ENCODE peak calls at places on chromosomes 11 and 22, in seven cellular contexts. H, V, O, I, D, Q and U are unnamed samples.

GRCh38 chr11:11864332-11864731 is 22.6 kb downstream of the USP47 start:
- DNase-seq in Q (no peak), O (no peak), V (no peak), H (no peak), D (no peak), I (no peak), U (no peak)

GRCh38 chr22:30301995-30302809 is 12.9 kb upstream of the CASTOR1 start:
- DNase-seq in Q (peak; percentile 77), O (peak; percentile 51), D (no peak), H (no peak), I (no peak), V (peak; percentile 52), U (peak; percentile 71)

GRCh38 chr11:73996161-73996747 is 12.6 kb downstream of the UCP3 start:
- DNase-seq in H (no peak), D (no peak), Q (no peak), O (no peak), I (no peak), V (no peak), U (no peak)

GRCh38 chr11:61077936-61078335 is 24.4 kb upstream of the CD5 start:
- DNase-seq in Q (no peak), V (no peak), D (no peak), I (no peak), O (no peak), H (peak; percentile 7), U (no peak)

GRCh38 chr11:77207019-77207485 is 79.0 kb downstream of the MYO7A start:
- DNase-seq in I (peak; percentile 39), D (no peak), Q (no peak), H (no peak), O (no peak), V (no peak), U (peak; percentile 60)

GRCh38 chr11:68040957-68041591 is 2.2 kb downstream of the TCIRG1 start:
- DNase-seq in O (no peak), V (no peak), I (no peak), H (no peak), D (no peak), Q (no peak), U (peak; percentile 65)

GRCh38 chr11:81644239-81644840 is 1089.3 kb downstream of the FAM181B start:
- DNase-seq in I (peak; percentile 77), O (peak; percentile 0), Q (peak; percentile 58), H (peak; percentile 54), V (peak; percentile 1), D (peak; percentile 2), U (no peak)

GRCh38 chr22:30305906-30306628 is 16.8 kb upstream of the CASTOR1 start:
- DNase-seq in Q (no peak), D (peak; percentile 37), V (no peak), I (no peak), O (no peak), H (no peak), U (no peak)

GRCh38 chr22:46936378-46936916 is 174.0 kb downstream of the TBC1D22A start:
- DNase-seq in I (no peak), O (no peak), H (no peak), Q (no peak), V (peak; percentile 61), D (no peak), U (no peak)

GRCh38 chr11:117437791-117438130 is 110.1 kb downstream of the CEP164 start:
- DNase-seq in D (no peak), O (no peak), Q (no peak), I (no peak), V (no peak), H (no peak), U (no peak)

GRCh38 chr11:67616431-67617242 is 9.9 kb downstream of the NDUFV1 start:
- DNase-seq in H (no peak), D (no peak), O (no peak), I (peak; percentile 84), Q (no peak), V (no peak), U (no peak)

GRCh38 chr11:132140056-132140455 is 769.6 kb downstream of the NTM start:
- DNase-seq in O (no peak), I (peak; percentile 55), H (no peak), D (no peak), V (no peak), Q (no peak), U (no peak)

GRCh38 chr11:118171274-118172062 is 5.0 kb downstream of the SCN2B start:
- DNase-seq in O (peak; percentile 51), I (peak; percentile 95), Q (peak; percentile 63), D (peak; percentile 60), H (peak; percentile 89), V (peak; percentile 20), U (peak; percentile 85)

GRCh38 chr11:114796954-114797721 is 118.8 kb downstream of the NXPE2 start:
- DNase-seq in D (no peak), I (no peak), V (no peak), H (no peak), Q (no peak), O (no peak), U (no peak)

GRCh38 chr11:57800444-57801184 is 39.0 kb downstream of the CTNND1 start:
- DNase-seq in I (peak; percentile 76), D (no peak), H (peak; percentile 72), V (peak; percentile 60), Q (peak; percentile 78), O (peak; percentile 72), U (no peak)

GRCh38 chr11:46290598-46291309 is 13.3 kb downstream of the CREB3L1 start:
- DNase-seq in O (peak; percentile 100), V (peak; percentile 99), H (no peak), D (no peak), I (peak; percentile 94), Q (peak; percentile 99), U (peak; percentile 88)

GRCh38 chr22:37464181-37464580 is 22.0 kb downstream of the MFNG start:
- DNase-seq in H (no peak), V (no peak), O (peak; percentile 19), Q (peak; percentile 40), D (no peak), I (no peak), U (no peak)

GRCh38 chr11:83663446-83663845 is 377.3 kb upstream of the CCDC90B start:
- DNase-seq in Q (no peak), I (no peak), H (no peak), O (no peak), V (no peak), D (no peak), U (no peak)

GRCh38 chr11:84019576-84020194 is 733.5 kb upstream of the CCDC90B start:
- DNase-seq in O (peak; percentile 49), I (no peak), Q (peak; percentile 51), D (no peak), V (no peak), H (no peak), U (no peak)

GRCh38 chr11:2092956-2093412 is 46.2 kb downstream of the IGF2 start:
- DNase-seq in D (peak; percentile 68), I (peak; percentile 56), O (peak; percentile 47), V (peak; percentile 92), H (no peak), Q (peak; percentile 61), U (peak; percentile 90)

GRCh38 chr11:77547863-77548551 is 41.7 kb upstream of the AQP11 start:
- DNase-seq in V (peak; percentile 55), O (peak; percentile 65), H (peak; percentile 56), Q (peak; percentile 82), I (peak; percentile 83), D (peak; percentile 8), U (no peak)

GRCh38 chr22:30717331-30717921 is 22.8 kb downstream of the OSBP2 start:
- DNase-seq in I (no peak), Q (peak; percentile 26), H (peak; percentile 4), D (no peak), O (peak; percentile 93), V (peak; percentile 78), U (no peak)

GRCh38 chr22:39524753-39525657 is 4.6 kb downstream of the ATF4 start:
- DNase-seq in D (no peak), I (no peak), V (no peak), H (no peak), O (no peak), Q (no peak), U (no peak)

GRCh38 chr11:62592216-62592815 is 993 bp upstream of the TUT1 start:
- DNase-seq in H (no peak), Q (no peak), V (no peak), O (no peak), D (no peak), I (no peak), U (no peak)

GRCh38 chr11:101180481-101180880 is 50.9 kb upstream of the PGR start:
- DNase-seq in V (no peak), I (no peak), D (no peak), O (no peak), Q (no peak), H (no peak), U (no peak)

GRCh38 chr11:113119074-113119473 is 157.9 kb downstream of the NCAM1 start:
- DNase-seq in V (no peak), Q (peak; percentile 26), I (no peak), D (no peak), O (no peak), H (no peak), U (no peak)

GRCh38 chr11:11044137-11044855 is 186.4 kb upstream of the ZBED5 start:
- DNase-seq in I (no peak), D (no peak), H (no peak), O (no peak), Q (peak; percentile 15), V (peak; percentile 39), U (no peak)

GRCh38 chr22:24106385-24107381 is 74.6 kb upstream of the SUSD2 start:
- DNase-seq in H (no peak), V (no peak), I (no peak), D (peak; percentile 20), O (no peak), Q (no peak), U (no peak)

GRCh38 chr11:12537778-12538401 is 136.3 kb upstream of the TEAD1 start:
- DNase-seq in D (no peak), O (no peak), Q (no peak), H (no peak), I (no peak), V (peak; percentile 89), U (no peak)

GRCh38 chr22:36104988-36105387 is 55.6 kb downstream of the APOL3 start:
- DNase-seq in I (no peak), H (no peak), Q (no peak), D (no peak), V (no peak), O (peak; percentile 43), U (no peak)

GRCh38 chr11:129223260-129223659 is 31.1 kb upstream of the ARHGAP32 start:
- DNase-seq in V (no peak), O (no peak), Q (peak; percentile 24), I (no peak), H (no peak), D (no peak), U (no peak)

GRCh38 chr11:8709002-8709672 is 26.5 kb downstream of the RPL27A start:
- DNase-seq in I (no peak), D (no peak), O (peak; percentile 50), H (no peak), Q (peak; percentile 96), V (peak; percentile 92), U (no peak)

GRCh38 chr11:61963282-61964057 is 4.0 kb downstream of the FTH1 start:
- DNase-seq in I (peak; percentile 59), Q (peak; percentile 86), H (no peak), V (peak; percentile 94), D (peak; percentile 31), O (peak; percentile 56), U (peak; percentile 62)

GRCh38 chr11:61534901-61535839 is 26.6 kb downstream of the LRRC10B start:
- DNase-seq in D (no peak), Q (no peak), I (no peak), H (no peak), O (no peak), V (no peak), U (no peak)

GRCh38 chr11:118606157-118606843 is 1.1 kb upstream of the PHLDB1 start:
- DNase-seq in H (no peak), I (peak; percentile 80), Q (peak; percentile 40), D (no peak), O (no peak), V (no peak), U (no peak)

GRCh38 chr11:29751618-29752017 is 265.2 kb downstream of the KCNA4 start:
- DNase-seq in D (no peak), O (no peak), V (no peak), Q (no peak), I (no peak), H (no peak), U (no peak)

GRCh38 chr11:29826878-29827277 is 190.0 kb downstream of the KCNA4 start:
- DNase-seq in I (no peak), O (no peak), V (no peak), H (no peak), D (no peak), Q (no peak), U (peak; percentile 51)

GRCh38 chr22:43820671-43821305 is 8.7 kb upstream of the EFCAB6 start:
- DNase-seq in V (no peak), I (no peak), Q (no peak), D (no peak), H (no peak), O (no peak), U (no peak)